ENCODE peak calls at places on chromosomes 4 and X, in four cellular contexts. S, D, B and W are unnamed samples.

GRCh38 chrX:20217279-20217678 is 49.4 kb downstream of the RPS6KA3 start:
- DNase-seq in S (no peak), D (peak), B (no peak), W (peak)

GRCh38 chr4:33262809-33263208 is 2542.6 kb downstream of the PCDH7 start:
- DNase-seq in S (no peak), D (no peak), B (no peak), W (no peak)

GRCh38 chr4:169059294-169060201 is 49.5 kb upstream of the CBR4 start:
- DNase-seq in S (no peak), D (no peak), B (no peak), W (no peak)

GRCh38 chr4:6355052-6355451 is 85.4 kb downstream of the WFS1 start:
- DNase-seq in S (no peak), D (no peak), B (no peak), W (no peak)

GRCh38 chrX:64580605-64581004 is 185.4 kb upstream of the MTMR8 start:
- DNase-seq in S (no peak), D (no peak), B (no peak), W (no peak)

GRCh38 chrX:109336141-109336540 is 145.7 kb downstream of the GUCY2F start:
- DNase-seq in S (no peak), D (no peak), B (no peak), W (no peak)

GRCh38 chr4:123974419-123975105 is 578.0 kb downstream of the SPRY1 start:
- DNase-seq in S (no peak), D (no peak), B (no peak), W (no peak)

GRCh38 chr4:6957148-6957520 is 47.5 kb downstream of the TBC1D14 start:
- DNase-seq in S (no peak), D (no peak), B (no peak), W (peak)

GRCh38 chrX:73562458-73562857 is 539 bp upstream of the CHIC1 start:
- DNase-seq in S (no peak), D (no peak), B (no peak), W (no peak)

GRCh38 chr4:161148051-161148450 is 1015.7 kb downstream of the FSTL5 start:
- DNase-seq in S (no peak), D (no peak), B (no peak), W (no peak)

GRCh38 chr4:73068496-73069337 is 799 bp downstream of the COX18 start:
- DNase-seq in S (no peak), D (peak), B (peak), W (peak)

GRCh38 chr4:61924131-61924530 is 724.0 kb downstream of the ADGRL3 start:
- DNase-seq in S (no peak), D (no peak), B (no peak), W (no peak)
- TF ChIP-seq CTCF in S (no peak), D (no peak), B (no peak), W (peak)

DNA sequence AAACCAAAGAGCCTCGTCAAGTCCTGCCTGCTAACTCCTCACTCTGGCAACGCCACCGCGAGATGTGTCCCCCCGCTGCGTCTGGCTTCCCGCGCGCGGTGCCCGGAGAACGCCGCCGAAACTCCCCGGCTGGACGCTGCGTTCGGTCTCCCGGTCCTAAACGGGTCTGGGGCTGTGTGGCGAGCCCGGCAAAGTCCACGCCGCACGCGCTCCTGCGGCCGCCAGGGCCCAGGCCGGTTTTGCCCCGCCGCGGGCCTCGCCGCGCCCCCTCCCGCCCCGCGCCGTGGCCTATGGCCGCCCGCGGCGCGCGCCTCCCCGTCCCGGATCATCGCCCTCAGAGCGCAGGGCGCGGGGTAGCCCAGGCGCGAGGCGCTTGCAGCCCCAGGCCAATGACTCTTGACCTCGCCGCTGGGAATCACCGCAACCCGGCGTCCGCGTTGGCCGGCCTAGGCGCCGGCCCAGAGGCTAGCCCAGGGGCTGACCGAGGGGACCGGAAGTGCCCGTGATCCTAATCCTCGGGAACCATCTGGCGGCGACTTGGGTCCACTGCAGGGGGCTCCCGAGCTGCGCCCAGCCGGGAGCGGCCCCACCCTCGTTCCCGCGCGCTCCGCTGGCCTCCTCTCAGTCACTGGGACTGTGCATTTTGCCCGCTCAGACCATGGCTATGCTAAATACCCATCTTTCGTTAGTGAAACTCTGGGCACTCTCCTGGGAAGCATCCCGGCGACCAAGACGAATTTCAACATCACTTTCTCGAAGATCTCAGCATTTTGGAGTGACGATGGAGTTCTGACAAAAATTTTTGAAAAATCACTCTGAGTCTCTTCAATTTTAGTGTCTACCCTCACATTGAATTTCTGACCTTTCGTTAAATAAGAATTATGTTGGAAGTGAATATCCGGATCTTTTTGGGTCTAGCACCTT is at the start of gene AADAT:
- DNase-seq in S (peak), D (peak), B (peak), W (peak)
- H3K4me3 ChIP-seq in S (peak), D (peak), B (peak), W (peak)

GRCh38 chr4:119032921-119033685 is 102.5 kb upstream of the MYOZ2 start:
- DNase-seq in S (no peak), D (no peak), B (no peak), W (no peak)
- TF ChIP-seq CTCF in S (no peak), D (no peak), B (no peak), W (no peak)

GRCh38 chr4:9937078-9937477 is 84.2 kb downstream of the SLC2A9 start:
- DNase-seq in S (no peak), D (no peak), B (no peak), W (no peak)

GRCh38 chr4:9942139-9942538 is 79.2 kb downstream of the SLC2A9 start:
- DNase-seq in S (no peak), D (no peak), B (no peak), W (no peak)

GRCh38 chr4:9936128-9936644 is 85.1 kb downstream of the SLC2A9 start:
- DNase-seq in S (no peak), D (peak), B (no peak), W (no peak)

GRCh38 chr4:9940041-9940440 is 81.3 kb downstream of the SLC2A9 start:
- DNase-seq in S (no peak), D (no peak), B (no peak), W (no peak)

DNA sequence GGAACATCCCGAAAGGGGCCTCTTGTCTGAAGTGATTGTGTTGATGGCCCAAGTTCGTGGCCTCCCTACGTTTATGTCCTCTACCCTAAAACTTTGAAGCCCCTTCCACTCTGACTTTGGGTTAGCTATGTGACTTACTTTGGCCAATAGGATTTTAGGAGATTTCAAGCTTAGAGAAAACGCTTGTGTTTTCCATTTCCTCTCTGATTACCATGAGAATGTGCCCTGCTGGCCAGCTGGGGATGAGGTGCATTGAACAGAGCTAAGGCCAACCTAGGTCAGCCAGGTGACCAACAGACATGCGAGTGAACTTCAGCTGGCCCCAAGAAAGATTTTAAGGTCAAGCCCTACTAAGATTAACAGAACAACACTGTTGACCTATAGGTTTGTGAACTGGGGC is 82.4 kb downstream of the SLC2A9 start:
- DNase-seq in S (no peak), D (no peak), B (no peak), W (no peak)
- H3K4me3 ChIP-seq in S (no peak), D (no peak), B (no peak), W (no peak)

GRCh38 chr4:108375434-108375833 is 206.7 kb upstream of the LEF1 start:
- DNase-seq in S (no peak), D (no peak), B (no peak), W (no peak)
- TF ChIP-seq CTCF in S (no peak), D (no peak), B (no peak), W (no peak)

GRCh38 chrX:119482041-119482440 is 13.8 kb downstream of the SLC25A5 start:
- DNase-seq in S (no peak), D (no peak), B (no peak), W (no peak)
- H3K4me3 ChIP-seq in S (peak), D (no peak), B (no peak), W (no peak)

DNA sequence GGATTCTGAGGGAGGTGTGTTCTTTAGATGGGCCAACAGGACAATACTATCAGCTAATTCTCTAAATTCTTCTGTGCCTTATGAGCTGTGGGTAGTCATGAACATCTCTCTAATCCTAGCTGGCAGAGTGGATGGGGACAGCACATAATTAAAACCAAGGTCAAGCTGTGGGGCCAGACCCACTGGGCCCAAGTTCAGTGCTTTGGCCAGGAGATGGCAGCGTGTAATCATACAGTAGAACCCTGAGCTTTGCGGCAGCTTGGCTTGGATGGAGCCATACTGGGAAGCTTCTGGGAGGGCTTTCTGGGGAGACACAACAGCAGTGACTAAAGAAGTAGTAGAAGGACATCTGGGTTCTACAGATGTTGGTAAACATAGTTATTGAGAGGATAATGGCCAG is 140.3 kb upstream of the CXCL13 start:
- DNase-seq in S (no peak), D (peak), B (no peak), W (no peak)
- TF ChIP-seq CTCF in S (peak), D (peak), B (peak), W (peak)

GRCh38 chrX:153885968-153886903 is at the start of gene L1CAM:
- DNase-seq in S (no peak), D (no peak), B (peak), W (no peak)
- H3K4me3 ChIP-seq in S (no peak), D (no peak), B (peak), W (no peak)

GRCh38 chrX:13383907-13384306 is 64.1 kb upstream of the ATXN3L start:
- DNase-seq in S (no peak), D (no peak), B (no peak), W (no peak)

GRCh38 chrX:13376857-13377441 is 57.1 kb upstream of the ATXN3L start:
- DNase-seq in S (no peak), D (peak), B (peak), W (no peak)

GRCh38 chrX:13380230-13380629 is 60.4 kb upstream of the ATXN3L start:
- DNase-seq in S (no peak), D (no peak), B (no peak), W (no peak)

GRCh38 chrX:13377537-13377936 is 57.7 kb upstream of the ATXN3L start:
- DNase-seq in S (no peak), D (peak), B (peak), W (no peak)

GRCh38 chrX:13381514-13381913 is 61.7 kb upstream of the ATXN3L start:
- DNase-seq in S (no peak), D (no peak), B (no peak), W (no peak)
- TF ChIP-seq CTCF in S (no peak), D (no peak), B (no peak), W (no peak)

GRCh38 chr4:56958111-56958517 is 19.3 kb downstream of the NOA1 start:
- DNase-seq in S (peak), D (peak), B (no peak), W (no peak)
- H3K4me3 ChIP-seq in S (no peak), D (no peak), B (no peak), W (no peak)